ENCODE peak calls at places on chromosome 17, in four cellular contexts. One of them, this sample, is unnamed.

GRCh38 chr17:27449541-27449940 is 6.7 kb upstream of the KSR1 start:
- DNase-seq in ovary: no peak
- DNase-seq in brain microvascular endothelial cell: no peak
- DNase-seq in ascending aorta: no peak
- DNase-seq in this sample: no peak

GRCh38 chr17:72970794-72971512 is 121.5 kb downstream of the SLC39A11 start:
- DNase-seq in ovary: no peak
- DNase-seq in brain microvascular endothelial cell: no peak
- DNase-seq in ascending aorta: no peak
- DNase-seq in this sample: no peak

GRCh38 chr17:5254414-5254813 is 19.8 kb upstream of the SCIMP start:
- DNase-seq in ovary: no peak
- DNase-seq in brain microvascular endothelial cell: no peak
- DNase-seq in ascending aorta: no peak
- DNase-seq in this sample: no peak

GRCh38 chr17:58059141-58059540 is 24.1 kb upstream of the DYNLL2 start:
- DNase-seq in ovary: no peak
- DNase-seq in brain microvascular endothelial cell: no peak
- DNase-seq in ascending aorta: no peak
- DNase-seq in this sample: no peak

GRCh38 chr17:71974051-71974450 is 146.8 kb upstream of the SOX9 start:
- DNase-seq in ovary: no peak
- DNase-seq in brain microvascular endothelial cell: no peak
- DNase-seq in ascending aorta: no peak
- DNase-seq in this sample: no peak

GRCh38 chr17:81245665-81246342 is 6.7 kb downstream of the NDUFAF8 start:
- DNase-seq in ovary: no peak
- DNase-seq in brain microvascular endothelial cell: no peak
- DNase-seq in ascending aorta: no peak
- DNase-seq in this sample: no peak

GRCh38 chr17:55845385-55845784 is 94.5 kb downstream of the PCTP start:
- DNase-seq in ovary: peak; percentile 31
- DNase-seq in brain microvascular endothelial cell: peak; percentile 10
- DNase-seq in ascending aorta: peak; percentile 65
- DNase-seq in this sample: no peak

GRCh38 chr17:17044846-17045561 is 2.7 kb downstream of the MPRIP start:
- DNase-seq in ovary: peak; percentile 39
- DNase-seq in brain microvascular endothelial cell: peak; percentile 59
- DNase-seq in ascending aorta: peak; percentile 66
- DNase-seq in this sample: no peak

GRCh38 chr17:36072431-36073121 is 8.5 kb downstream of the CCL18 start:
- DNase-seq in ovary: no peak
- DNase-seq in brain microvascular endothelial cell: peak; percentile 37
- DNase-seq in ascending aorta: no peak
- DNase-seq in this sample: no peak

GRCh38 chr17:4433515-4434031 is at the start of gene SPNS3:
- DNase-seq in ovary: no peak
- DNase-seq in brain microvascular endothelial cell: no peak
- DNase-seq in ascending aorta: no peak
- DNase-seq in this sample: no peak

GRCh38 chr17:56925088-56925487 is 11.2 kb upstream of the TRIM25 start:
- DNase-seq in ovary: no peak
- DNase-seq in brain microvascular endothelial cell: no peak
- DNase-seq in ascending aorta: no peak
- DNase-seq in this sample: no peak

GRCh38 chr17:49928126-49928800 is 40.7 kb upstream of the DLX4 start:
- DNase-seq in ovary: no peak
- DNase-seq in brain microvascular endothelial cell: no peak
- DNase-seq in ascending aorta: no peak
- DNase-seq in this sample: no peak

GRCh38 chr17:80694992-80695912 is 150.6 kb downstream of the RPTOR start:
- DNase-seq in ovary: peak; percentile 57
- DNase-seq in brain microvascular endothelial cell: no peak
- DNase-seq in ascending aorta: no peak
- DNase-seq in this sample: no peak

GRCh38 chr17:68711858-68712257 is 110.7 kb upstream of the FAM20A start:
- DNase-seq in ovary: no peak
- DNase-seq in brain microvascular endothelial cell: no peak
- DNase-seq in ascending aorta: no peak
- DNase-seq in this sample: no peak

GRCh38 chr17:16129441-16129840 is 85.9 kb downstream of the NCOR1 start:
- DNase-seq in ovary: no peak
- DNase-seq in brain microvascular endothelial cell: no peak
- DNase-seq in ascending aorta: no peak
- DNase-seq in this sample: no peak

GRCh38 chr17:68585643-68586042 is 15.5 kb downstream of the FAM20A start:
- DNase-seq in ovary: no peak
- DNase-seq in brain microvascular endothelial cell: no peak
- DNase-seq in ascending aorta: no peak
- DNase-seq in this sample: no peak

GRCh38 chr17:6426356-6427101 is 8.4 kb downstream of the AIPL1 start:
- DNase-seq in ovary: no peak
- DNase-seq in brain microvascular endothelial cell: no peak
- DNase-seq in ascending aorta: no peak
- DNase-seq in this sample: no peak

GRCh38 chr17:37389160-37389559 is 13.4 kb downstream of the C17orf78 start:
- DNase-seq in ovary: no peak
- DNase-seq in brain microvascular endothelial cell: no peak
- DNase-seq in ascending aorta: no peak
- DNase-seq in this sample: no peak

GRCh38 chr17:40322417-40323315 is 13.7 kb downstream of the RARA start:
- DNase-seq in ovary: peak; percentile 66
- DNase-seq in brain microvascular endothelial cell: peak; percentile 79
- DNase-seq in ascending aorta: peak; percentile 94
- DNase-seq in this sample: no peak

GRCh38 chr17:77479817-77480508 is 339.2 kb downstream of the SEC14L1 start:
- DNase-seq in ovary: no peak
- DNase-seq in brain microvascular endothelial cell: no peak
- DNase-seq in ascending aorta: no peak
- DNase-seq in this sample: no peak

GRCh38 chr17:299546-299945 is 53.1 kb downstream of the RPH3AL start:
- DNase-seq in ovary: no peak
- DNase-seq in brain microvascular endothelial cell: no peak
- DNase-seq in ascending aorta: no peak
- DNase-seq in this sample: no peak

GRCh38 chr17:29078183-29079045 is 35.5 kb downstream of the PIPOX start:
- DNase-seq in ovary: no peak
- DNase-seq in brain microvascular endothelial cell: no peak
- DNase-seq in ascending aorta: no peak
- DNase-seq in this sample: peak; percentile 59

GRCh38 chr17:70353408-70354092 is 184.2 kb downstream of the KCNJ2 start:
- DNase-seq in ovary: no peak
- DNase-seq in brain microvascular endothelial cell: no peak
- DNase-seq in ascending aorta: no peak
- DNase-seq in this sample: no peak

GRCh38 chr17:19410875-19411291 is at the start of gene RNF112:
- DNase-seq in ovary: no peak
- DNase-seq in brain microvascular endothelial cell: no peak
- DNase-seq in ascending aorta: no peak
- DNase-seq in this sample: no peak

GRCh38 chr17:3890082-3890892 is 2.6 kb downstream of the CAMKK1 start:
- DNase-seq in ovary: peak; percentile 78
- DNase-seq in brain microvascular endothelial cell: peak; percentile 82
- DNase-seq in ascending aorta: peak; percentile 96
- DNase-seq in this sample: peak; percentile 48

GRCh38 chr17:386145-386876 is 33.7 kb upstream of the RPH3AL start:
- DNase-seq in ovary: peak; percentile 90
- DNase-seq in brain microvascular endothelial cell: peak; percentile 12
- DNase-seq in ascending aorta: peak; percentile 80
- DNase-seq in this sample: no peak

GRCh38 chr17:66855204-66855603 is 20.3 kb downstream of the CACNG5 start:
- DNase-seq in ovary: no peak
- DNase-seq in brain microvascular endothelial cell: no peak
- DNase-seq in ascending aorta: no peak
- DNase-seq in this sample: no peak

GRCh38 chr17:80619535-80620235 is 75.0 kb downstream of the RPTOR start:
- DNase-seq in ovary: no peak
- DNase-seq in brain microvascular endothelial cell: no peak
- DNase-seq in ascending aorta: no peak
- DNase-seq in this sample: peak; percentile 39

GRCh38 chr17:21125862-21126261 is 902 bp upstream of the DHRS7B start:
- DNase-seq in ovary: no peak
- DNase-seq in brain microvascular endothelial cell: no peak
- DNase-seq in ascending aorta: no peak
- DNase-seq in this sample: no peak

GRCh38 chr17:7034955-7035590 is 742 bp upstream of the SLC16A13 start:
- DNase-seq in ovary: no peak
- DNase-seq in brain microvascular endothelial cell: no peak
- DNase-seq in ascending aorta: no peak
- DNase-seq in this sample: no peak

GRCh38 chr17:21295036-21295952 is 10.8 kb downstream of the MAP2K3 start:
- DNase-seq in ovary: no peak
- DNase-seq in brain microvascular endothelial cell: no peak
- DNase-seq in ascending aorta: no peak
- DNase-seq in this sample: no peak

GRCh38 chr17:13961262-13961661 is 108.0 kb upstream of the COX10 start:
- DNase-seq in ovary: no peak
- DNase-seq in brain microvascular endothelial cell: no peak
- DNase-seq in ascending aorta: no peak
- DNase-seq in this sample: no peak

GRCh38 chr17:13962716-13963115 is 106.6 kb upstream of the COX10 start:
- DNase-seq in ovary: no peak
- DNase-seq in brain microvascular endothelial cell: no peak
- DNase-seq in ascending aorta: no peak
- DNase-seq in this sample: no peak

GRCh38 chr17:13953871-13954270 is 115.4 kb upstream of the COX10 start:
- DNase-seq in ovary: no peak
- DNase-seq in brain microvascular endothelial cell: peak; percentile 9
- DNase-seq in ascending aorta: no peak
- DNase-seq in this sample: no peak

GRCh38 chr17:13957636-13958035 is 111.7 kb upstream of the COX10 start:
- DNase-seq in ovary: no peak
- DNase-seq in brain microvascular endothelial cell: peak; percentile 6
- DNase-seq in ascending aorta: no peak
- DNase-seq in this sample: no peak

GRCh38 chr17:13958773-13959172 is 110.5 kb upstream of the COX10 start:
- DNase-seq in ovary: no peak
- DNase-seq in brain microvascular endothelial cell: no peak
- DNase-seq in ascending aorta: no peak
- DNase-seq in this sample: no peak
- TF ChIP-seq CTCF in ovary: no peak
- TF ChIP-seq CTCF in brain microvascular endothelial cell: no peak
- TF ChIP-seq CTCF in ascending aorta: no peak
- TF ChIP-seq CTCF in this sample: no peak

GRCh38 chr17:82864721-82865240 is 25.0 kb upstream of the ZNF750 start:
- DNase-seq in ovary: no peak
- DNase-seq in brain microvascular endothelial cell: no peak
- DNase-seq in ascending aorta: no peak
- DNase-seq in this sample: no peak
- H3K4me3 ChIP-seq in ovary: no peak overlapping the region
- H3K4me3 ChIP-seq in brain microvascular endothelial cell: no peak overlapping the region
- H3K4me3 ChIP-seq in ascending aorta: no peak overlapping the region
- H3K4me3 ChIP-seq in this sample: no peak overlapping the region

GRCh38 chr17:42285346-42286050 is 2.8 kb upstream of the STAT5A start:
- DNase-seq in ovary: peak; percentile 13
- DNase-seq in brain microvascular endothelial cell: no peak
- DNase-seq in ascending aorta: peak; percentile 47
- DNase-seq in this sample: no peak
- TF ChIP-seq CTCF in ovary: no peak
- TF ChIP-seq CTCF in brain microvascular endothelial cell: no peak
- TF ChIP-seq CTCF in ascending aorta: no peak
- TF ChIP-seq CTCF in this sample: no peak

DNA sequence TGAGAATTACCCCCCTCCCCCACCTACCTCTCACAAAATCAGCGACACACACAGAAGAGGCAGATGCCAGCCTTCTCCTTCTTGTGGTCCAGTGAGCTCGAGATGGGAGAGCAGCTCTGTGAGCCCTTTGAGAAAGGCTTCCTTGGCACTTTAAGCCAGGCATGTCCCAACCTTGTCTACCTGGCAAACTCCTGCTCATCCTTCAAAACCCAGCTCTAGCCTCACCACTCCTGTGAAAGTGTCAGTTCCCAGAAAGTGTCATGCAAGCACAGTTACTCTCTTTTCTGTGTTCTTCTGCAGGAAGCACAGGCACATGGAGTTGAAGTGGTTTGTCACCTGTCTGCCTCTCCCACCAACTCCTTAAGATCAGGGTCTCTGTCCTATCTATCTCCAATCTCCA is 1.6 kb downstream of the TMEM98 start:
- DNase-seq in ovary: no peak
- DNase-seq in brain microvascular endothelial cell: no peak
- DNase-seq in ascending aorta: no peak
- DNase-seq in this sample: no peak
- H3K4me3 ChIP-seq in ovary: peak overlapping the region; percentile 72
- H3K4me3 ChIP-seq in brain microvascular endothelial cell: peak overlapping the region; percentile 69
- H3K4me3 ChIP-seq in ascending aorta: peak overlapping the region; percentile 85
- H3K4me3 ChIP-seq in this sample: no peak overlapping the region

GRCh38 chr17:74939534-74939933 is 3.8 kb downstream of the OTOP3 start:
- DNase-seq in ovary: no peak
- DNase-seq in brain microvascular endothelial cell: no peak
- DNase-seq in ascending aorta: no peak
- DNase-seq in this sample: no peak
- TF ChIP-seq CTCF in ovary: no peak
- TF ChIP-seq CTCF in brain microvascular endothelial cell: no peak
- TF ChIP-seq CTCF in ascending aorta: no peak
- TF ChIP-seq CTCF in this sample: no peak

DNA sequence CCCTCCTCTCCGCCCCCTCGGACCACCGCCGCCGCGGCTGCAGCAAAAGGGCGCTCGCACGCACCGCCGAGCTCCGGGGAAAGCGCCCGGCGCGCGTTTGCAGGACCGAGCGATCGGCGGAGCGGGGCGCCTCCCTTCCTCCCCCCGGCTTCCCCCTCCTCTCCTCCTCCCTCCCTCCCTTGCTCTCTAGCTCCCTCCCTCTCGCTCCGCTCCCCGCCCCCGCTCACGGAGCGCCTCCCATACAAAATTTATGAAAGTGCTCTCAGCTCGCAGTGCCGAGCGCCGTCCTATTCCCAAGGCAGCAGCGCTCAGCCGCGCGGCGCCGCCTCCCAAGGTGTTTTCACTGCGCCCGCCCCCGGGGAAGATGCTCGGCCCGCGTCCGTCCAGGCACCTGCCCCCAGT is at the start of gene RTN4RL1:
- DNase-seq in ovary: peak; percentile 58
- DNase-seq in brain microvascular endothelial cell: no peak
- DNase-seq in ascending aorta: peak; percentile 78
- DNase-seq in this sample: no peak
- H3K4me3 ChIP-seq in ovary: peak within 1 kb of the TSS; percentile 30
- H3K4me3 ChIP-seq in brain microvascular endothelial cell: peak within 1 kb of the TSS; percentile 36
- H3K4me3 ChIP-seq in ascending aorta: peak within 1 kb of the TSS; percentile 64
- H3K4me3 ChIP-seq in this sample: peak within 1 kb of the TSS; percentile 33

GRCh38 chr17:48178327-48178726 is 70.8 kb downstream of the SNX11 start:
- DNase-seq in ovary: no peak
- DNase-seq in brain microvascular endothelial cell: no peak
- DNase-seq in ascending aorta: no peak
- DNase-seq in this sample: no peak

GRCh38 chr17:48184721-48185120 is 77.2 kb downstream of the SNX11 start:
- DNase-seq in ovary: no peak
- DNase-seq in brain microvascular endothelial cell: no peak
- DNase-seq in ascending aorta: no peak
- DNase-seq in this sample: no peak

GRCh38 chr17:48179071-48179945 is 71.7 kb downstream of the SNX11 start:
- DNase-seq in ovary: no peak
- DNase-seq in brain microvascular endothelial cell: no peak
- DNase-seq in ascending aorta: no peak
- DNase-seq in this sample: no peak

GRCh38 chr17:48180842-48181241 is 73.3 kb downstream of the SNX11 start:
- DNase-seq in ovary: no peak
- DNase-seq in brain microvascular endothelial cell: no peak
- DNase-seq in ascending aorta: no peak
- DNase-seq in this sample: no peak

GRCh38 chr17:48181653-48182052 is 74.1 kb downstream of the SNX11 start:
- DNase-seq in ovary: no peak
- DNase-seq in brain microvascular endothelial cell: peak; percentile 6
- DNase-seq in ascending aorta: no peak
- DNase-seq in this sample: no peak
- TF ChIP-seq CTCF in ovary: no peak
- TF ChIP-seq CTCF in brain microvascular endothelial cell: peak; percentile 73
- TF ChIP-seq CTCF in ascending aorta: no peak
- TF ChIP-seq CTCF in this sample: peak; percentile 66

This sample was measured in epithelial cell of proximal tubule.